ENCODE peak calls at places on chromosomes 16 and 17, in four cellular contexts. J, M, A and I are unnamed samples.

GRCh38 chr17:80254396-80255241 is 6.0 kb upstream of the RNF213 start:
- DNase-seq in J (peak), M (no peak), A (no peak), I (no peak)

GRCh38 chr16:56301391-56301850 is 110.1 kb downstream of the GNAO1 start:
- DNase-seq in J (peak), M (no peak), A (no peak), I (no peak)

GRCh38 chr17:9875441-9875840 is 29.6 kb downstream of the RCVRN start:
- DNase-seq in J (peak), M (no peak), A (no peak), I (no peak)

GRCh38 chr17:69047368-69048263 is 13.1 kb downstream of the ABCA9 start:
- DNase-seq in J (peak), M (peak), A (peak), I (peak)

GRCh38 chr17:9814337-9814945 is 7.4 kb downstream of the GSG1L2 start:
- DNase-seq in J (no peak), M (no peak), A (no peak), I (no peak)

GRCh38 chr16:56482667-56483236 is 31.4 kb downstream of the OGFOD1 start:
- DNase-seq in J (no peak), M (no peak), A (no peak), I (no peak)

GRCh38 chr16:83118365-83118764 is 491.6 kb downstream of the CDH13 start:
- DNase-seq in J (peak), M (no peak), A (no peak), I (no peak)

GRCh38 chr17:82399030-82399429 is 19.1 kb upstream of the HEXD start:
- DNase-seq in J (peak), M (no peak), A (no peak), I (peak)

GRCh38 chr17:81140695-81141094 is 24.6 kb upstream of the PVALEF start:
- DNase-seq in J (no peak), M (no peak), A (no peak), I (no peak)

GRCh38 chr16:81266680-81267095 is 28.2 kb downstream of the BCO1 start:
- DNase-seq in J (no peak), M (no peak), A (no peak), I (no peak)

GRCh38 chr17:80892900-80893603 is 98.6 kb upstream of the CHMP6 start:
- DNase-seq in J (peak), M (no peak), A (no peak), I (no peak)

GRCh38 chr16:24499193-24499814 is 40.1 kb upstream of the RBBP6 start:
- DNase-seq in J (peak), M (no peak), A (no peak), I (no peak)

GRCh38 chr17:33447090-33447489 is 154.0 kb upstream of the ASIC2 start:
- DNase-seq in J (no peak), M (no peak), A (no peak), I (no peak)

GRCh38 chr17:8285270-8286181 is 2.9 kb upstream of the RANGRF start:
- DNase-seq in J (no peak), M (no peak), A (no peak), I (no peak)

GRCh38 chr17:67420994-67421393 is 43.9 kb downstream of the PITPNC1 start:
- DNase-seq in J (no peak), M (no peak), A (no peak), I (no peak)

GRCh38 chr16:47920709-47921108 is 235.1 kb downstream of the ABCC12 start:
- DNase-seq in J (no peak), M (no peak), A (no peak), I (no peak)

GRCh38 chr16:20906225-20906870 is 5.8 kb downstream of the LYRM1 start:
- DNase-seq in J (peak), M (no peak), A (no peak), I (peak)

GRCh38 chr17:72271603-72272002 is 150.8 kb downstream of the SOX9 start:
- DNase-seq in J (no peak), M (no peak), A (no peak), I (no peak)

GRCh38 chr16:5459863-5460262 is 362.3 kb upstream of the EEF2KMT start:
- DNase-seq in J (no peak), M (no peak), A (no peak), I (no peak)

GRCh38 chr16:74998481-74999207 is at the start of gene ZNRF1:
- DNase-seq in J (peak), M (peak), A (peak), I (peak)

GRCh38 chr17:44408786-44409185 is 19.3 kb upstream of the ITGA2B start:
- DNase-seq in J (no peak), M (no peak), A (no peak), I (no peak)

GRCh38 chr17:39225974-39226683 is 384 bp upstream of the STAC2 start:
- DNase-seq in J (peak), M (peak), A (peak), I (peak)

GRCh38 chr17:55587608-55588139 is 76.4 kb upstream of the SMIM36 start:
- DNase-seq in J (peak), M (no peak), A (peak), I (peak)

GRCh38 chr16:20704281-20704680 is 6.8 kb upstream of the ACSM1 start:
- DNase-seq in J (no peak), M (no peak), A (no peak), I (no peak)

GRCh38 chr17:19748807-19749193 is 702 bp upstream of the ALDH3A1 start:
- DNase-seq in J (no peak), M (no peak), A (no peak), I (no peak)